ENCODE peak calls at places on chromosomes 16 and 17, in four cellular contexts. L is esophagus muscularis mucosa, E is GM12878, I is suprapubic skin. M is an unnamed sample.

GRCh38 chr17:1398900-1399299 is 1.1 kb downstream of the YWHAE start:
- DNase-seq in L (no peak), E (no peak), I (no peak), M (no peak)

GRCh38 chr17:67441052-67441738 is 64.1 kb downstream of the PITPNC1 start:
- DNase-seq in I (no peak), L (peak; percentile 93), E (no peak), M (no peak)

GRCh38 chr16:85673529-85674417 is 15.0 kb downstream of the GINS2 start:
- DNase-seq in I (no peak), L (no peak), E (no peak), M (peak; percentile 89)

GRCh38 chr16:48053346-48053745 is 102.4 kb downstream of the ABCC12 start:
- DNase-seq in I (no peak), E (no peak), L (no peak), M (no peak)

GRCh38 chr17:49616546-49617205 is 41.0 kb downstream of the NXPH3 start:
- DNase-seq in E (no peak), L (no peak), I (peak; percentile 86), M (peak; percentile 52)

GRCh38 chr17:48335168-48335567 is 94.8 kb downstream of the SKAP1 start:
- DNase-seq in I (no peak), L (no peak), E (no peak), M (no peak)

GRCh38 chr16:19005561-19006445 is 22.1 kb downstream of the TMC7 start:
- DNase-seq in I (no peak), E (no peak), L (no peak), M (peak; percentile 39)

GRCh38 chr16:88070341-88070740 is 119.1 kb downstream of the BANP start:
- DNase-seq in E (no peak), L (no peak), I (no peak), M (no peak)

GRCh38 chr17:73278465-73279453 is 17.1 kb upstream of the CPSF4L start:
- DNase-seq in E (no peak), I (no peak), L (no peak), M (peak; percentile 51)

GRCh38 chr17:26809033-26809432 is 484.9 kb upstream of the WSB1 start:
- DNase-seq in L (no peak), E (peak; percentile 9), I (no peak), M (no peak)

GRCh38 chr16:30369091-30369937 is 980 bp downstream of the TBC1D10B start:
- DNase-seq in E (no peak), L (no peak), I (no peak), M (no peak)

GRCh38 chr16:1613728-1614225 is 1.6 kb downstream of the CRAMP1 start:
- DNase-seq in I (no peak), E (no peak), L (no peak), M (peak; percentile 30)

GRCh38 chr17:61551255-61551742 is 39.7 kb downstream of the NACA2 start:
- DNase-seq in E (no peak), L (no peak), I (no peak), M (no peak)

GRCh38 chr16:87602005-87602790 is at the start of gene JPH3:
- DNase-seq in E (no peak), I (no peak), L (no peak), M (no peak)

GRCh38 chr17:21041753-21042433 is 918 bp downstream of the USP22 start:
- DNase-seq in E (no peak), L (peak; percentile 96), I (peak; percentile 92), M (peak; percentile 80)

GRCh38 chr16:78437352-78437968 is 338.0 kb downstream of the WWOX start:
- DNase-seq in E (no peak), L (peak; percentile 50), I (no peak), M (peak; percentile 33)

GRCh38 chr17:73571524-73572130 is 72.6 kb downstream of the SDK2 start:
- DNase-seq in I (no peak), L (no peak), E (no peak), M (no peak)

GRCh38 chr17:51764387-51764971 is 394.0 kb downstream of the CA10 start:
- DNase-seq in L (no peak), I (no peak), E (peak; percentile 4), M (peak; percentile 41)

GRCh38 chr17:67685351-67685750 is 32.4 kb upstream of the NOL11 start:
- DNase-seq in L (no peak), E (no peak), I (no peak), M (no peak)

GRCh38 chr17:3594976-3595375 is 14.2 kb downstream of the TRPV1 start:
- DNase-seq in E (no peak), L (no peak), I (no peak), M (no peak)

GRCh38 chr17:17032131-17032692 is 10.0 kb upstream of the MPRIP start:
- DNase-seq in L (no peak), E (no peak), I (no peak), M (peak; percentile 84)

GRCh38 chr17:15966879-15967248 is 21.9 kb downstream of the ADORA2B start:
- DNase-seq in E (no peak), I (no peak), L (no peak), M (no peak)

GRCh38 chr17:72359811-72360210 is 239.0 kb downstream of the SOX9 start:
- DNase-seq in I (no peak), L (no peak), E (no peak), M (no peak)

GRCh38 chr17:27376637-27377547 is 79.4 kb upstream of the KSR1 start:
- DNase-seq in E (no peak), I (peak; percentile 8), L (no peak), M (no peak)

GRCh38 chr17:50507871-50508572 is at the start of gene MYCBPAP:
- DNase-seq in E (peak; percentile 28), I (peak; percentile 91), L (peak; percentile 94), M (peak; percentile 87)

GRCh38 chr16:83954577-83955016 is 1.6 kb downstream of the OSGIN1 start:
- DNase-seq in I (no peak), L (no peak), E (no peak), M (peak; percentile 56)
- TF ChIP-seq POLR2AphosphoS5 in I (no peak), L (no peak), E (no peak), M (no peak)

GRCh38 chr17:75124041-75124818 is 7.3 kb downstream of the NT5C start:
- DNase-seq in E (no peak), I (no peak), L (no peak), M (peak; percentile 88)
- TF ChIP-seq EP300 in E (no peak), I (no peak), L (no peak), M (no peak)

GRCh38 chr17:43125133-43125966 is at the start of gene BRCA1:
- DNase-seq in I (peak; percentile 95), E (peak; percentile 96), L (peak; percentile 97), M (peak; percentile 93)
- TF ChIP-seq POLR2A in I (no peak), E (peak; percentile 84), L (no peak), M (no peak)

GRCh38 chr17:29141484-29141835 is 38.7 kb downstream of the MYO18A start:
- DNase-seq in I (no peak), E (no peak), L (no peak), M (no peak)

GRCh38 chr17:29138991-29139682 is 41.1 kb downstream of the MYO18A start:
- DNase-seq in E (no peak), I (no peak), L (no peak), M (peak; percentile 46)

GRCh38 chr17:29138184-29138955 is 41.8 kb downstream of the MYO18A start:
- DNase-seq in L (no peak), I (no peak), E (no peak), M (no peak)

GRCh38 chr17:29140631-29141483 is 39.3 kb downstream of the MYO18A start:
- DNase-seq in L (no peak), I (no peak), E (no peak), M (no peak)

DNA sequence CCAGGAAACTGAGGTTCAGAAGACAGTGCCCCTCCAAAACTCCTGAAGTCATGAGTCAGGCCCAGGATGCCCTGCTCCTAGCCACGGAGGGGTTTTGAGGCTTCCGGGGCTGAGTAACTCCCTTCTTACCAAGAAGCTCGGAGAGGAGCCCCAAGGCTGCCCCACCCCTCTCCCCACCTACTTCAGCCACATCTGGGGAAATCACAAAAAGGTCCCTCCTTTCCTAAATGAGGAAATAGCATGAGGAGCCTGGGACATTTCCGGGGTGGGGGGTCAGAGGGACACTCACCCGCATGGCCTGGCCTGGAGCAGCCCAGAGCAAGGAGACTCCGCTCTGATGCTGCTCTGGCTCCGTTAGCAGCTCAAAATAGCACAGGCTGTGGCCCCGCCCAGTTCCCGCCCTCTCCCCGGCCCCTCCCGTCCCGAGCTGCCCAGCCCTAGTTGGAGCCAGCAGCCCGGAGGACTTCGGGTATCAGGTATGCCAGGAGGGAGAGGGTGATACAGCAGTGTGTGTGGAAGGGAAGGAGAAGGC is 40.1 kb downstream of the MYO18A start:
- DNase-seq in E (no peak), L (peak; percentile 95), I (peak; percentile 92), M (peak; percentile 88)
- TF ChIP-seq POLR2AphosphoS5 in E (no peak), L (peak; percentile 84), I (no peak), M (no peak)

GRCh38 chr16:65833171-65833871 is 533.2 kb upstream of the CDH5 start:
- DNase-seq in E (no peak), L (no peak), I (no peak), M (no peak)
- TF ChIP-seq EP300 in E (no peak), L (no peak), I (no peak), M (no peak)

M was measured in stomach.